ENCODE peak calls at places on chromosomes 1 and 21, in four cellular contexts. D is cardiac muscle cell, Z is IMR-90, C is suprapubic skin. G is an unnamed sample.

GRCh38 chr1:193234523-193234922 is 48.1 kb upstream of the B3GALT2 start:
- DNase-seq in D (no peak), Z (no peak), C (no peak), G (no peak)

GRCh38 chr1:153848805-153849204 is 73.6 kb downstream of the SLC27A3 start:
- DNase-seq in D (no peak), Z (no peak), C (no peak), G (no peak)

GRCh38 chr1:116375884-116376733 is 3.1 kb downstream of the ATP1A1 start:
- DNase-seq in D (peak; percentile 80), Z (peak; percentile 68), C (peak; percentile 93), G (peak; percentile 83)

GRCh38 chr21:17451364-17451869 is 61.4 kb upstream of the CXADR start:
- DNase-seq in D (peak; percentile 78), Z (peak; percentile 89), C (peak; percentile 65), G (no peak)

GRCh38 chr21:17613242-17613676 is 558 bp upstream of the BTG3 start:
- DNase-seq in D (peak; percentile 40), Z (no peak), C (peak; percentile 77), G (peak; percentile 63)

GRCh38 chr1:59604191-59604590 is 210.6 kb upstream of the HOOK1 start:
- DNase-seq in D (no peak), Z (peak; percentile 37), C (no peak), G (no peak)

GRCh38 chr1:8943516-8943896 is 2.2 kb upstream of the CA6 start:
- DNase-seq in D (no peak), Z (no peak), C (no peak), G (no peak)

GRCh38 chr1:158818991-158819405 is 12.2 kb upstream of the MNDA start:
- DNase-seq in D (peak; percentile 73), Z (no peak), C (no peak), G (no peak)

GRCh38 chr1:186536272-186536905 is 75.5 kb upstream of the PDC start:
- DNase-seq in D (peak; percentile 65), Z (peak; percentile 10), C (no peak), G (no peak)

GRCh38 chr1:77313491-77313890 is 31.7 kb downstream of the AK5 start:
- DNase-seq in D (peak; percentile 49), Z (peak; percentile 15), C (no peak), G (no peak)

GRCh38 chr1:53139911-53140310 is 2.5 kb downstream of the SLC1A7 start:
- DNase-seq in D (peak; percentile 66), Z (peak; percentile 66), C (no peak), G (no peak)

GRCh38 chr1:153525088-153525713 is 10.6 kb downstream of the S100A6 start:
- DNase-seq in D (no peak), Z (peak; percentile 60), C (peak; percentile 19), G (peak; percentile 41)

GRCh38 chr1:41514381-41514780 is 29.9 kb upstream of the EDN2 start:
- DNase-seq in D (no peak), Z (no peak), C (no peak), G (no peak)

GRCh38 chr1:6554907-6555778 is at the start of gene TAS1R1:
- DNase-seq in D (no peak), Z (no peak), C (peak; percentile 71), G (peak; percentile 70)

GRCh38 chr1:6313382-6314265 is 52.7 kb upstream of the GPR153 start:
- DNase-seq in D (no peak), Z (no peak), C (no peak), G (no peak)

GRCh38 chr1:156897078-156897825 is 3.7 kb downstream of the PEAR1 start:
- DNase-seq in D (peak; percentile 59), Z (peak; percentile 67), C (no peak), G (no peak)

GRCh38 chr1:192527950-192528349 is 47.6 kb upstream of the RGS1 start:
- DNase-seq in D (no peak), Z (no peak), C (no peak), G (no peak)

GRCh38 chr21:43893536-43894205 is 28.6 kb downstream of the AGPAT3 start:
- DNase-seq in D (peak; percentile 15), Z (no peak), C (no peak), G (no peak)

GRCh38 chr1:209672705-209673630 is 2.2 kb upstream of the G0S2 start:
- DNase-seq in D (peak; percentile 59), Z (no peak), C (no peak), G (no peak)

GRCh38 chr1:235831148-235831547 is 35.6 kb downstream of the LYST start:
- DNase-seq in D (peak; percentile 27), Z (peak; percentile 84), C (no peak), G (no peak)

GRCh38 chr1:197235355-197235754 is 32.7 kb upstream of the CRB1 start:
- DNase-seq in D (no peak), Z (no peak), C (no peak), G (no peak)

GRCh38 chr1:10918531-10918930 is 93.9 kb upstream of the TARDBP start:
- DNase-seq in D (peak; percentile 60), Z (peak; percentile 65), C (no peak), G (no peak)

GRCh38 chr1:13700521-13701273 is 709 bp downstream of the PRDM2 start:
- DNase-seq in D (peak; percentile 46), Z (peak; percentile 20), C (no peak), G (peak; percentile 71)

GRCh38 chr1:46520063-46520911 is 30.7 kb downstream of the DMBX1 start:
- DNase-seq in D (peak; percentile 72), Z (peak; percentile 75), C (no peak), G (no peak)

GRCh38 chr1:84600796-84601195 is 26.6 kb upstream of the CTBS start:
- DNase-seq in D (no peak), Z (no peak), C (no peak), G (no peak)

GRCh38 chr1:18175530-18176377 is 68.2 kb downstream of the IGSF21 start:
- DNase-seq in D (no peak), Z (no peak), C (no peak), G (peak; percentile 57)

GRCh38 chr1:21022279-21023040 is 154.2 kb downstream of the EIF4G3 start:
- DNase-seq in D (peak; percentile 97), Z (peak; percentile 99), C (no peak), G (peak; percentile 64)

GRCh38 chr1:234670936-234671628 is 61.1 kb upstream of the IRF2BP2 start:
- DNase-seq in D (no peak), Z (no peak), C (no peak), G (no peak)

GRCh38 chr21:33289199-33289819 is 23.1 kb downstream of the IL10RB start:
- DNase-seq in D (peak; percentile 71), Z (peak; percentile 47), C (no peak), G (no peak)

GRCh38 chr1:109762821-109763645 is 690 bp downstream of the EPS8L3 start:
- DNase-seq in D (peak; percentile 86), Z (peak; percentile 92), C (peak; percentile 57), G (peak; percentile 14)

GRCh38 chr1:155309423-155310021 is 856 bp downstream of the FDPS start:
- DNase-seq in D (no peak), Z (no peak), C (no peak), G (no peak)

GRCh38 chr1:27322569-27323116 is 680 bp downstream of the TMEM222 start:
- DNase-seq in D (no peak), Z (no peak), C (no peak), G (no peak)

GRCh38 chr1:27318596-27318995 is 3.4 kb upstream of the TMEM222 start:
- DNase-seq in D (no peak), Z (peak; percentile 22), C (no peak), G (no peak)

GRCh38 chr1:27318137-27318536 is 3.8 kb upstream of the TMEM222 start:
- DNase-seq in D (no peak), Z (no peak), C (no peak), G (no peak)

GRCh38 chr1:27325286-27325685 is 3.3 kb downstream of the TMEM222 start:
- DNase-seq in D (no peak), Z (no peak), C (no peak), G (no peak)

GRCh38 chr1:27321813-27322568 is at the start of gene TMEM222:
- DNase-seq in D (peak; percentile 99), Z (peak; percentile 95), C (peak; percentile 99), G (peak; percentile 97)
- H3K4me1 ChIP-seq in D (peaks cover 19% of the 10 kb centered on the region), Z (peaks cover 6% of the 10 kb centered on the region), C (peaks cover 36% of the 10 kb centered on the region), G (peaks cover 14% of the 10 kb centered on the region)

DNA sequence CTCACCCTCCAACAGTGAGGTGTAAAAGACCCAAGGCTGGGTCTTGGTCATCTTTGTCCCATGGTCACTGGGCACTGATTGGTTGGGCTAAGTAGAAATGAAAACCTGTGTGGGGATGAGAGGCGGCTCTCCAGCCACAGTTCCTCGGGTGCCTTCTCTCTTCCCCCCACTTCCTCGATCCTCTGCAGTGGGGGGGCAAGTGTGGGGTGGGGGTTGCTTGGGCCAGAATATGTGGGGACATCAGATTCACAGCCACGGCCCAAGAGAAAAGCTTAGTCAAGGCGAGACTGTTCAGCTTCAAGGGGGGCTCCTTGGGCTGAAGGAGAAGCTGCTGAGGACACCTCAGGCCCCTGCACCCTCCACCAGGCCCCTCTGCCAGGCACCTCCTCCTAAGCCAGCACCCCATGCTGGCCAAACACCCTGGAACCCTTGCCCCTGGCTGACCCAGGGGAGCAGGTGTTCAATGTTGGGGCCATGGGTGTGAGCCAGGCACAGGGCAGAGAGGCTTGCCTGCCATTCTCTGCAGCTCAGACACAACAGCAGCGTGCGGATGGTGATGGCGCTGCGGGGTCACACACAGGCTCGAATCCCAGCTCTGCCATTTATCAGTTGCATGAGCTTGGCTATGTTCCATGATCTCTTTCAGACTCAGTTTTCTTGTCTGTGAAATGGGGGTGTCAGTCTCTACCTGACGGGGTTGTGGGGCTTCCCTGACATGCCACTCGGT is 21.0 kb upstream of the TNFRSF1B start:
- DNase-seq in D (no peak), Z (no peak), C (no peak), G (no peak)
- H3K4me1 ChIP-seq in D (no peaks in the 10 kb centered on the region), Z (peaks cover 27% of the 10 kb centered on the region), C (peaks cover 36% of the 10 kb centered on the region), G (peaks cover 7% of the 10 kb centered on the region)

GRCh38 chr1:230103341-230104173 is 36.5 kb downstream of the GALNT2 start:
- DNase-seq in D (peak; percentile 41), Z (peak; percentile 59), C (no peak), G (no peak)

GRCh38 chr1:230105754-230106625 is 39.0 kb downstream of the GALNT2 start:
- DNase-seq in D (peak; percentile 86), Z (peak; percentile 85), C (no peak), G (no peak)

GRCh38 chr1:230104395-230105244 is 37.6 kb downstream of the GALNT2 start:
- DNase-seq in D (peak; percentile 98), Z (peak; percentile 100), C (peak; percentile 98), G (peak; percentile 93)

GRCh38 chr1:230107941-230108340 is 40.9 kb downstream of the GALNT2 start:
- DNase-seq in D (no peak), Z (no peak), C (no peak), G (no peak)

GRCh38 chr1:230105245-230105753 is 38.3 kb downstream of the GALNT2 start:
- DNase-seq in D (no peak), Z (no peak), C (no peak), G (no peak)
- H3K4me1 ChIP-seq in D (peaks cover 41% of the 10 kb centered on the region), Z (peaks cover 40% of the 10 kb centered on the region), C (peaks cover 40% of the 10 kb centered on the region), G (peaks cover 29% of the 10 kb centered on the region)

DNA sequence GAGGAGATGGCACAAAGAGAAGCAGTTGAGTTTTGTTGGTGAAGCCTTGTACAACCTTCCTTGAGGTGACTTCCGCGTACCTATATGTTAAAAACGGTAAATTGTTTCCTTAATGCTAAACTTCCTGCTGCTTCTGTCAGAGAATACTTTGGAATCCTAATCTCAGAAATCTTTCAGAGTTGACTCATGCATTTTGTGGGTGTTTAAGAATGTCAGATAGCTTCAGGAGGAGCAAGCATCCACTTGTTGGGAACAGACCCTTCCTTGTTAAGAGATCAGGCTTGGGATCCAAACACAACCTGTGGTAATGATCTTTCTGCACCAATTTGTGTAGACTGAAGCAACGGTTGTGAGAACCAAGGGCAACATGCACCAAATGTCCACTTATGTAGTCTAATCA is 29.5 kb downstream of the AK4 start:
- DNase-seq in D (peak; percentile 61), Z (peak; percentile 68), C (no peak), G (no peak)
- H3K4me1 ChIP-seq in D (peaks cover 6% of the 10 kb centered on the region), Z (peaks cover 11% of the 10 kb centered on the region), C (peaks cover 52% of the 10 kb centered on the region), G (peaks cover 16% of the 10 kb centered on the region)

GRCh38 chr21:42531771-42532170 is 18.1 kb downstream of the SLC37A1 start:
- DNase-seq in D (no peak), Z (no peak), C (peak; percentile 31), G (no peak)
- H3K4me1 ChIP-seq in D (no peaks in the 10 kb centered on the region), Z (no peaks in the 10 kb centered on the region), C (peaks cover 15% of the 10 kb centered on the region), G (no peaks in the 10 kb centered on the region)

G was measured in testis.